ENCODE peak calls at places on chromosomes 5 and 9, in ten cellular contexts. D is heart right ventricle, C is IMR-90, R is hepatocyte, O is spleen, W is A673, T is mucosa of descending colon, A is neural progenitor cell, Y is transverse colon, B is bronchial epithelial cell. E is an unnamed sample.

GRCh38 chr5:162067651-162068411 is at the start of gene GABRG2:
- DNase-seq in D (no peak), C (no peak), R (no peak), O (no peak), W (peak; percentile 0), T (no peak), A (peak; percentile 31), Y (no peak), B (no peak), E (no peak)

GRCh38 chr9:73437758-73438157 is 286.1 kb downstream of the ANXA1 start:
- DNase-seq in D (no peak), C (no peak), R (no peak), O (no peak), W (no peak), T (no peak), A (no peak), Y (no peak), B (peak; percentile 56), E (no peak)

GRCh38 chr5:68749076-68749475 is 344.7 kb upstream of the SLC30A5 start:
- DNase-seq in D (no peak), C (no peak), R (no peak), O (no peak), W (no peak), T (no peak), A (no peak), Y (no peak), B (no peak), E (no peak)

GRCh38 chr5:122756263-122756911 is 18.5 kb upstream of the SNX2 start:
- DNase-seq in D (no peak), C (peak; percentile 80), R (no peak), O (no peak), W (peak; percentile 48), T (no peak), A (no peak), Y (no peak), B (peak; percentile 86), E (no peak)

GRCh38 chr5:62475072-62475471 is 62.5 kb downstream of the IPO11 start:
- DNase-seq in D (no peak), C (peak; percentile 79), R (no peak), O (no peak), W (no peak), T (no peak), A (no peak), Y (no peak), B (peak; percentile 82), E (no peak)

GRCh38 chr9:696332-697090 is 145.0 kb upstream of the DMRT1 start:
- DNase-seq in D (peak; percentile 47), C (peak; percentile 76), R (peak; percentile 63), O (no peak), W (peak; percentile 27), T (no peak), A (no peak), Y (no peak), B (peak; percentile 69), E (peak; percentile 13)

GRCh38 chr9:112020680-112021596 is 124.3 kb downstream of the UGCG start:
- DNase-seq in D (no peak), C (peak; percentile 83), R (peak; percentile 30), O (no peak), W (no peak), T (no peak), A (no peak), Y (no peak), B (peak; percentile 98), E (no peak)

GRCh38 chr5:131265318-131265803 is 1.5 kb downstream of the CDC42SE2 start:
- DNase-seq in D (no peak), C (peak; percentile 38), R (peak; percentile 46), O (no peak), W (peak; percentile 45), T (no peak), A (no peak), Y (no peak), B (peak; percentile 66), E (peak; percentile 41)

GRCh38 chr9:32483343-32483742 is 42.7 kb downstream of the RIGI start:
- DNase-seq in D (no peak), C (no peak), R (no peak), O (no peak), W (no peak), T (no peak), A (no peak), Y (no peak), B (no peak), E (no peak)

GRCh38 chr9:32490601-32491000 is 35.4 kb downstream of the RIGI start:
- DNase-seq in D (no peak), C (no peak), R (no peak), O (no peak), W (peak; percentile 48), T (no peak), A (peak; percentile 40), Y (no peak), B (no peak), E (no peak)

GRCh38 chr9:32486839-32487562 is 39.0 kb downstream of the RIGI start:
- DNase-seq in D (no peak), C (peak; percentile 93), R (no peak), O (no peak), W (no peak), T (no peak), A (no peak), Y (no peak), B (peak; percentile 8), E (no peak)

DNA sequence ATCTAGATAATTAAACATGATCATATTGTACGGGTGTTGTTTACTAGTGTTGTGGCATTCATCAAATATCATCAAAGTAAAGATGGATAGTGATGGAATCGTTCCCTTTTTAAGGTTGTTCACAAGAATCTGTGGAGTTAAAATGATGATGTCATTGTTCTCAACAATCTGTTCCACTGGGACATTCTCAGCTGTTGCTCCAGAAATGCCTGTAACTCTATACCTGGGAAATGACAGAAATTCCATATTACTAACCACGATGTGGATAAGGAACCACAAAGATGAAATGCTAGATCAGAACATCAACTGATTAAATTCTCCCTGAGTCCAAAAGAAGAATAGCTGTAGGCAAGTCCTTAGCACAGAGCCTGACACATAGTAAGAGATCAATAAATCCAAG is 38.0 kb downstream of the RIGI start:
- DNase-seq in D (no peak), C (peak; percentile 86), R (no peak), O (no peak), W (no peak), T (no peak), A (no peak), Y (no peak), B (no peak), E (no peak)
- H3K4me3 ChIP-seq in D (no peak overlapping the region), C (no peak overlapping the region), R (no peak overlapping the region), O (no peak overlapping the region), W (no peak overlapping the region), T (no peak overlapping the region), A (no peak overlapping the region), Y (no peak overlapping the region), B (no peak overlapping the region), E (no peak overlapping the region)

GRCh38 chr5:107597803-107598202 is 72.9 kb downstream of the EFNA5 start:
- DNase-seq in D (no peak), C (no peak), R (no peak), O (no peak), W (no peak), T (no peak), A (no peak), Y (no peak), B (no peak), E (no peak)

GRCh38 chr5:107601076-107601475 is 69.7 kb downstream of the EFNA5 start:
- DNase-seq in D (no peak), C (no peak), R (no peak), O (no peak), W (no peak), T (no peak), A (no peak), Y (no peak), B (peak; percentile 63), E (no peak)

GRCh38 chr5:107602896-107603295 is 67.8 kb downstream of the EFNA5 start:
- DNase-seq in D (no peak), C (no peak), R (no peak), O (no peak), W (no peak), T (no peak), A (no peak), Y (no peak), B (no peak), E (no peak)

GRCh38 chr5:107594253-107595045 is 76.3 kb downstream of the EFNA5 start:
- DNase-seq in D (no peak), C (no peak), R (no peak), O (no peak), W (no peak), T (peak; percentile 48), A (no peak), Y (peak; percentile 37), B (no peak), E (no peak)

GRCh38 chr5:107598958-107599357 is 71.8 kb downstream of the EFNA5 start:
- DNase-seq in D (no peak), C (no peak), R (no peak), O (no peak), W (no peak), T (peak; percentile 14), A (no peak), Y (no peak), B (no peak), E (no peak)
- H3K36me3 ChIP-seq in D (no peaks in the 10 kb centered on the region), C (no peaks in the 10 kb centered on the region), R (no peaks in the 10 kb centered on the region), O (no peaks in the 10 kb centered on the region), W (no peaks in the 10 kb centered on the region), T (no peaks in the 10 kb centered on the region), A (no peaks in the 10 kb centered on the region), Y (no peaks in the 10 kb centered on the region), B (no peaks in the 10 kb centered on the region), E (no peaks in the 10 kb centered on the region)

GRCh38 chr9:116370587-116370986 is 217.0 kb downstream of the PAPPA start:
- DNase-seq in D (no peak), C (no peak), R (no peak), O (no peak), W (no peak), T (no peak), A (no peak), Y (no peak), B (no peak), E (no peak)

GRCh38 chr9:116368680-116369079 is 215.1 kb downstream of the PAPPA start:
- DNase-seq in D (no peak), C (no peak), R (no peak), O (no peak), W (no peak), T (no peak), A (no peak), Y (no peak), B (no peak), E (no peak)

GRCh38 chr9:116369706-116370105 is 216.1 kb downstream of the PAPPA start:
- DNase-seq in D (no peak), C (no peak), R (no peak), O (no peak), W (no peak), T (no peak), A (no peak), Y (no peak), B (no peak), E (no peak)

GRCh38 chr9:116372786-116373185 is 219.2 kb downstream of the PAPPA start:
- DNase-seq in D (no peak), C (no peak), R (no peak), O (no peak), W (no peak), T (no peak), A (no peak), Y (no peak), B (no peak), E (no peak)

GRCh38 chr9:116372081-116372673 is 218.6 kb downstream of the PAPPA start:
- DNase-seq in D (no peak), C (no peak), R (no peak), O (no peak), W (no peak), T (no peak), A (no peak), Y (no peak), B (no peak), E (no peak)
- TF ChIP-seq CTCF in D (no peak), C (no peak), R (no peak), O (no peak), W (no peak), T (no peak), A (no peak), Y (no peak), B (no peak), E (no peak)

DNA sequence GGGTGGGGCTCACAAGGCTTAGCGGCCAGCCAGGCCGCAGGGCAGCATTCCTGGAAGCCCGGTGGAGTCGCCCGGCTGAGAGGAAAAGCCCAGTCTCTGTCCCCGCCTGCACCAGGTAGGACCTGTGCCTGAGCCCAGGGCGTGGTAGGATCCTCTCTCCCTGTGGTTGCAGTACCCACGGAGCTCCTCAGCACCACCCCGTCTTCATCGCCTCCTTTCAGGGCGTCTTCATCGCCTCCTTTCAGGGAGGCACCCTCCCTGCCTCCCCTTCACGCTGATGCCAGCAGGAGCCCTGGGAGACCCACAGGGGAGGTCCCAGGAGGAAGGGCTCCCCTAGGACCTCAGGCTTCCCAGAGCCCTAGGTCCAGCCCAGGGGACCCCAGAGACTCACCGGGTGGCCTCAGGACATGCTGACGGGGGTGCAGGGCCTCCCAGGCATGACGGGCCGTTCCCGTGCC is 53.3 kb upstream of the NOTCH1 start:
- DNase-seq in D (no peak), C (no peak), R (no peak), O (no peak), W (no peak), T (no peak), A (no peak), Y (no peak), B (no peak), E (no peak)
- H3K4me3 ChIP-seq in D (no peak overlapping the region), C (no peak overlapping the region), R (no peak overlapping the region), O (no peak overlapping the region), W (no peak overlapping the region), T (no peak overlapping the region), A (no peak overlapping the region), Y (no peak overlapping the region), B (no peak overlapping the region), E (no peak overlapping the region)

E was measured in Caco-2.